ENCODE peak calls at places on chromosomes 4 and X, in four cellular contexts. One of them, this sample, is unnamed.

GRCh38 chr4:168857009-168857408 is 153.0 kb downstream of the CBR4 start:
- DNase-seq in HepG2: no peak
- DNase-seq in GM12878: no peak
- DNase-seq in K562: no peak
- DNase-seq in this sample: no peak

GRCh38 chrX:24920769-24921168 is 95.0 kb downstream of the ARX start:
- DNase-seq in GM12878: no peak
- DNase-seq in K562: no peak
- DNase-seq in HepG2: no peak
- DNase-seq in this sample: no peak

GRCh38 chrX:23845316-23845932 is 62.3 kb downstream of the APOO start:
- DNase-seq in GM12878: no peak
- DNase-seq in K562: peak; percentile 39
- DNase-seq in HepG2: peak; percentile 64
- DNase-seq in this sample: no peak

GRCh38 chrX:149467920-149468319 is 37.2 kb downstream of the IDS start:
- DNase-seq in GM12878: no peak
- DNase-seq in HepG2: no peak
- DNase-seq in K562: no peak
- DNase-seq in this sample: no peak

GRCh38 chr4:170667814-170668213 is 578.1 kb upstream of the AADAT start:
- DNase-seq in HepG2: no peak
- DNase-seq in GM12878: no peak
- DNase-seq in K562: no peak
- DNase-seq in this sample: no peak

GRCh38 chr4:48877827-48878535 is 28.6 kb downstream of the OCIAD2 start:
- DNase-seq in K562: no peak
- DNase-seq in GM12878: no peak
- DNase-seq in HepG2: no peak
- DNase-seq in this sample: no peak

GRCh38 chr4:1415681-1415981 is 9.4 kb upstream of the NKX1-1 start:
- DNase-seq in K562: peak; percentile 67
- DNase-seq in HepG2: no peak
- DNase-seq in GM12878: no peak
- DNase-seq in this sample: no peak

GRCh38 chr4:30718889-30719252 is 1.3 kb upstream of the PCDH7 start:
- DNase-seq in GM12878: no peak
- DNase-seq in HepG2: no peak
- DNase-seq in K562: no peak
- DNase-seq in this sample: no peak

DNA sequence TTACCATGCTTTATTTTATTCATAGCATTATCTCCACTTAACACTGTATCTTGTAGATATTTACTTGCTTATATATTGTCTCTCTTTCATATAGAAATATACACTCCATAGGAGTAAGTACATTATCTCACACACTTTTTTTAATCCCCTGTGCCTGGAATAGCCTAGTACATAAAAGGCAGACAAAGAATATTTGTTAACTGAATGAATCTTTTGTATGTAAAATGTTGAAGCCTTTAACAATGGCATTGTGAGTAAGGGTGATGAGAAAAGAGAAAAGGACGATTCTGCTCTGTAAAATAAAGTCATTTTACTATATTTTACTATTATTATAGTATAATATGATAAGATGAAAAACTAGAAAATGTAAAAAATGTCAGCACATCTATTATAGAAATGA is 97.7 kb upstream of the PDHA2 start:
- DNase-seq in K562: no peak
- DNase-seq in GM12878: no peak
- DNase-seq in HepG2: no peak
- DNase-seq in this sample: no peak
- TF ChIP-seq TARDBP in K562: no peak
- TF ChIP-seq TARDBP in GM12878: no peak
- TF ChIP-seq TARDBP in HepG2: no peak
- TF ChIP-seq TARDBP in this sample: no peak

GRCh38 chr4:80507507-80507906 is 172.0 kb downstream of the CFAP299 start:
- DNase-seq in K562: no peak
- DNase-seq in GM12878: peak; percentile 8
- DNase-seq in HepG2: no peak
- DNase-seq in this sample: no peak
- TF ChIP-seq TARDBP in K562: no peak
- TF ChIP-seq TARDBP in GM12878: no peak
- TF ChIP-seq TARDBP in HepG2: no peak
- TF ChIP-seq TARDBP in this sample: no peak

GRCh38 chr4:144356941-144357381 is 216.4 kb upstream of the GYPA start:
- DNase-seq in HepG2: no peak
- DNase-seq in GM12878: no peak
- DNase-seq in K562: no peak
- DNase-seq in this sample: no peak

GRCh38 chr4:144353240-144353639 is 212.7 kb upstream of the GYPA start:
- DNase-seq in GM12878: no peak
- DNase-seq in HepG2: no peak
- DNase-seq in K562: no peak
- DNase-seq in this sample: no peak

GRCh38 chr4:144360394-144360793 is 219.9 kb upstream of the GYPA start:
- DNase-seq in HepG2: no peak
- DNase-seq in K562: no peak
- DNase-seq in GM12878: no peak
- DNase-seq in this sample: no peak

GRCh38 chr4:144357970-144358369 is 217.5 kb upstream of the GYPA start:
- DNase-seq in GM12878: no peak
- DNase-seq in HepG2: no peak
- DNase-seq in K562: no peak
- DNase-seq in this sample: no peak

GRCh38 chr4:144355809-144356757 is 215.6 kb upstream of the GYPA start:
- DNase-seq in K562: peak; percentile 18
- DNase-seq in HepG2: peak; percentile 3
- DNase-seq in GM12878: peak; percentile 51
- DNase-seq in this sample: peak; percentile 70
- TF ChIP-seq TARDBP in K562: no peak
- TF ChIP-seq TARDBP in HepG2: no peak
- TF ChIP-seq TARDBP in GM12878: no peak
- TF ChIP-seq TARDBP in this sample: no peak

GRCh38 chr4:83316459-83317170 is 18.0 kb downstream of the HPSE start:
- DNase-seq in HepG2: no peak
- DNase-seq in GM12878: no peak
- DNase-seq in K562: no peak
- DNase-seq in this sample: no peak
- TF ChIP-seq TARDBP in HepG2: no peak
- TF ChIP-seq TARDBP in GM12878: no peak
- TF ChIP-seq TARDBP in K562: no peak
- TF ChIP-seq TARDBP in this sample: no peak

GRCh38 chrX:74534569-74535038 is 79.8 kb downstream of the RLIM start:
- DNase-seq in HepG2: no peak
- DNase-seq in K562: no peak
- DNase-seq in GM12878: peak; percentile 36
- DNase-seq in this sample: no peak
- TF ChIP-seq TARDBP in HepG2: no peak
- TF ChIP-seq TARDBP in K562: no peak
- TF ChIP-seq TARDBP in GM12878: no peak
- TF ChIP-seq TARDBP in this sample: no peak